ENCODE peak calls at places on chromosomes 2 and 18, in four cellular contexts. G, X, U and B are unnamed samples.

GRCh38 chr2:148023861-148024260 is 3.0 kb downstream of the MBD5 start:
- DNase-seq in G (no peak), X (no peak), U (no peak), B (no peak)

GRCh38 chr2:221505605-221506004 is 66.5 kb downstream of the EPHA4 start:
- DNase-seq in X (no peak), G (no peak), U (no peak), B (no peak)

GRCh38 chr2:130380096-130380934 is 24.5 kb downstream of the PTPN18 start:
- DNase-seq in G (no peak), X (no peak), U (no peak), B (no peak)

GRCh38 chr2:53247986-53248735 is 519.4 kb upstream of the CHAC2 start:
- DNase-seq in X (no peak), G (no peak), U (no peak), B (no peak)

GRCh38 chr2:157087373-157088005 is 170.0 kb upstream of the GALNT5 start:
- DNase-seq in G (no peak), X (no peak), U (no peak), B (no peak)

GRCh38 chr2:222076978-222077690 is 221.7 kb downstream of the PAX3 start:
- DNase-seq in G (no peak), X (no peak), U (no peak), B (no peak)

GRCh38 chr2:108194409-108195132 is 45.2 kb upstream of the SULT1C3 start:
- DNase-seq in G (no peak), X (no peak), U (no peak), B (peak)

GRCh38 chr2:236001166-236001828 is 166.9 kb downstream of the GBX2 start:
- DNase-seq in U (no peak), G (no peak), X (no peak), B (no peak)

GRCh38 chr2:232321156-232321816 is 57.3 kb upstream of the ALPP start:
- DNase-seq in U (no peak), X (no peak), G (peak), B (no peak)

GRCh38 chr18:48100168-48100495 is 169.7 kb upstream of the SMAD2 start:
- DNase-seq in X (no peak), U (no peak), G (no peak), B (no peak)

GRCh38 chr18:35786359-35787042 is 186.0 kb upstream of the RMP24 start:
- DNase-seq in U (peak), X (no peak), G (no peak), B (no peak)